ENCODE peak calls at places on chromosomes 11 and 22, in five cellular contexts. B, A, Q, Y and G are unnamed samples.

GRCh38 chr11:69125861-69126260 is 29.9 kb upstream of the SMIM38 start:
- DNase-seq in B (no peak), A (no peak), Q (no peak), Y (peak; percentile 19), G (no peak)

GRCh38 chr22:26394787-26395186 is 34.3 kb upstream of the ASPHD2 start:
- DNase-seq in B (no peak), A (no peak), Q (no peak), Y (no peak), G (no peak)

GRCh38 chr22:36948273-36949055 is 35.0 kb downstream of the CSF2RB start:
- DNase-seq in B (no peak), A (peak; percentile 75), Q (peak; percentile 43), Y (no peak), G (no peak)

GRCh38 chr11:64232182-64233018 is 2.0 kb upstream of the VEGFB start:
- DNase-seq in B (no peak), A (no peak), Q (no peak), Y (no peak), G (no peak)

GRCh38 chr11:70364745-70365535 is 33.4 kb upstream of the CTTN start:
- DNase-seq in B (peak; percentile 9), A (no peak), Q (no peak), Y (no peak), G (no peak)

GRCh38 chr22:26768986-26769385 is 111.6 kb downstream of the MIAT start:
- DNase-seq in B (no peak), A (no peak), Q (no peak), Y (no peak), G (no peak)

GRCh38 chr22:43011079-43011478 is 3.9 kb downstream of the PACSIN2 start:
- DNase-seq in B (no peak), A (peak; percentile 53), Q (no peak), Y (no peak), G (no peak)

GRCh38 chr22:46027219-46028068 is 50.5 kb upstream of the WNT7B start:
- DNase-seq in B (no peak), A (no peak), Q (no peak), Y (peak; percentile 90), G (peak; percentile 63)

GRCh38 chr11:134267966-134268365 is 8.2 kb upstream of the GLB1L3 start:
- DNase-seq in B (no peak), A (no peak), Q (no peak), Y (no peak), G (no peak)

GRCh38 chr11:29063630-29064361 is 953.0 kb downstream of the KCNA4 start:
- DNase-seq in B (no peak), A (no peak), Q (peak; percentile 33), Y (no peak), G (no peak)

GRCh38 chr11:44566952-44567875 is 1.8 kb downstream of the CD82 start:
- DNase-seq in B (no peak), A (no peak), Q (no peak), Y (no peak), G (peak; percentile 28)

GRCh38 chr11:131980878-131981668 is 610.7 kb downstream of the NTM start:
- DNase-seq in B (no peak), A (no peak), Q (peak; percentile 6), Y (no peak), G (no peak)

GRCh38 chr11:94649254-94649653 is 82.1 kb downstream of the PIWIL4 start:
- DNase-seq in B (no peak), A (no peak), Q (no peak), Y (no peak), G (no peak)

GRCh38 chr22:38956551-38956950 is 858 bp upstream of the APOBEC3A start:
- DNase-seq in B (no peak), A (no peak), Q (no peak), Y (peak; percentile 29), G (no peak)

GRCh38 chr22:24578355-24579241 is 14.3 kb downstream of the LRRC75B start:
- DNase-seq in B (no peak), A (no peak), Q (peak; percentile 18), Y (no peak), G (no peak)

GRCh38 chr11:86067230-86068137 is 1.4 kb downstream of the PICALM start:
- DNase-seq in B (no peak), A (peak; percentile 45), Q (no peak), Y (no peak), G (peak; percentile 53)

GRCh38 chr11:28447226-28447625 is 339.0 kb downstream of the METTL15 start:
- DNase-seq in B (no peak), A (peak; percentile 75), Q (peak; percentile 82), Y (no peak), G (peak; percentile 1)

GRCh38 chr11:12725863-12726666 is 51.8 kb downstream of the TEAD1 start:
- DNase-seq in B (no peak), A (peak; percentile 29), Q (peak; percentile 89), Y (no peak), G (no peak)

GRCh38 chr11:66334605-66335442 is 1.4 kb downstream of the RIN1 start:
- DNase-seq in B (no peak), A (no peak), Q (no peak), Y (no peak), G (peak; percentile 56)

GRCh38 chr11:76652989-76653673 is 17.4 kb downstream of the LRRC32 start:
- DNase-seq in B (no peak), A (no peak), Q (no peak), Y (peak; percentile 27), G (no peak)

GRCh38 chr22:46392137-46392844 is 56.8 kb downstream of the TRMU start:
- DNase-seq in B (no peak), A (no peak), Q (no peak), Y (no peak), G (no peak)

GRCh38 chr11:134264966-134265365 is 11.2 kb upstream of the GLB1L3 start:
- DNase-seq in B (no peak), A (no peak), Q (no peak), Y (no peak), G (no peak)

GRCh38 chr11:29448246-29448877 is 568.5 kb downstream of the KCNA4 start:
- DNase-seq in B (no peak), A (peak; percentile 60), Q (peak; percentile 41), Y (no peak), G (peak; percentile 56)

GRCh38 chr11:134207538-134208239 is 16.1 kb downstream of the NCAPD3 start:
- DNase-seq in B (peak; percentile 55), A (peak; percentile 13), Q (peak; percentile 16), Y (peak; percentile 55), G (peak; percentile 43)

GRCh38 chr11:79174045-79175008 is 266.5 kb downstream of the TENM4 start:
- DNase-seq in B (no peak), A (no peak), Q (no peak), Y (no peak), G (no peak)

GRCh38 chr11:128942807-128943430 is at the start of gene TP53AIP1:
- DNase-seq in B (no peak), A (no peak), Q (no peak), Y (no peak), G (no peak)